ENCODE peak calls at places on chromosomes 11 and 22, in eight cellular contexts. X is heart right ventricle, M is cardiac fibroblast, D is AG09309, L is A549, W is ovary, A is NB4, R is bronchial epithelial cell. F is an unnamed sample.

GRCh38 chr11:72718101-72718501 is 34.1 kb downstream of the ARAP1 start:
- DNase-seq in W (no peak), R (no peak), A (no peak), L (no peak), D (no peak), M (no peak), X (no peak), F (no peak)

GRCh38 chr11:94028436-94028835 is 7.3 kb downstream of the HEPHL1 start:
- DNase-seq in W (no peak), D (peak; percentile 52), A (no peak), L (no peak), X (no peak), M (peak; percentile 82), R (peak; percentile 98), F (peak; percentile 12)

GRCh38 chr22:20822240-20822639 is 36.4 kb downstream of the PI4KA start:
- DNase-seq in D (no peak), W (no peak), A (no peak), L (no peak), M (no peak), R (no peak), X (no peak), F (no peak)

GRCh38 chr22:22533863-22534262 is 13.8 kb upstream of the ZNF280A start:
- DNase-seq in D (no peak), L (no peak), R (no peak), M (no peak), X (no peak), A (no peak), W (no peak), F (no peak)

GRCh38 chr22:20424937-20425587 is 12.6 kb downstream of the SCARF2 start:
- DNase-seq in L (no peak), A (no peak), M (no peak), D (no peak), W (no peak), R (no peak), X (peak; percentile 81), F (no peak)

GRCh38 chr22:33049125-33049729 is 9.0 kb downstream of the SYN3 start:
- DNase-seq in L (peak; percentile 31), D (peak; percentile 34), M (peak; percentile 74), W (peak; percentile 75), A (peak; percentile 72), X (peak; percentile 84), R (peak; percentile 51), F (peak; percentile 45)

GRCh38 chr11:68839953-68840641 is 1.6 kb downstream of the CPT1A start:
- DNase-seq in M (peak; percentile 44), D (no peak), L (no peak), X (no peak), R (no peak), W (no peak), A (peak; percentile 84), F (no peak)

GRCh38 chr11:25876456-25876965 is 455.4 kb upstream of the ANO3 start:
- DNase-seq in X (no peak), L (no peak), A (no peak), W (no peak), M (no peak), R (no peak), D (no peak), F (no peak)

GRCh38 chr11:30741039-30741550 is 154.9 kb upstream of the MPPED2 start:
- DNase-seq in W (no peak), L (no peak), X (no peak), D (no peak), R (peak; percentile 33), A (no peak), M (no peak), F (no peak)

GRCh38 chr11:104943561-104943960 is 24.8 kb downstream of the CASP4 start:
- DNase-seq in D (no peak), L (no peak), A (no peak), X (no peak), R (no peak), W (no peak), M (no peak), F (no peak)

GRCh38 chr11:64150481-64151239 is 15.3 kb downstream of the MACROD1 start:
- DNase-seq in R (no peak), M (no peak), D (no peak), L (no peak), W (no peak), A (no peak), X (peak; percentile 52), F (no peak)

GRCh38 chr22:34111210-34111824 is 191.0 kb upstream of the LARGE1 start:
- DNase-seq in X (peak; percentile 9), D (no peak), M (peak; percentile 40), L (peak; percentile 13), A (peak; percentile 43), W (peak; percentile 36), R (peak; percentile 12), F (no peak)

GRCh38 chr11:57778318-57779037 is 16.9 kb downstream of the CTNND1 start:
- DNase-seq in A (peak; percentile 81), X (peak; percentile 96), W (peak; percentile 96), D (peak; percentile 89), L (peak; percentile 88), R (peak; percentile 93), M (peak; percentile 98), F (peak; percentile 100)

GRCh38 chr22:36243996-36244395 is 4.7 kb upstream of the APOL2 start:
- DNase-seq in X (no peak), A (no peak), R (no peak), L (no peak), W (no peak), D (no peak), M (no peak), F (no peak)

GRCh38 chr22:36249160-36249559 is 3.8 kb upstream of the APOL1 start:
- DNase-seq in M (no peak), W (no peak), L (no peak), A (no peak), R (no peak), D (no peak), X (no peak), F (no peak)

GRCh38 chr22:36244522-36245391 is 5.4 kb upstream of the APOL2 start:
- DNase-seq in X (no peak), A (no peak), R (no peak), M (peak; percentile 54), W (no peak), L (no peak), D (peak; percentile 28), F (peak; percentile 81)

GRCh38 chr22:36246718-36247117 is 6.2 kb upstream of the APOL1 start:
- DNase-seq in A (no peak), X (no peak), D (no peak), R (no peak), M (no peak), W (no peak), L (no peak), F (no peak)

GRCh38 chr22:36245805-36246356 is 6.6 kb upstream of the APOL2 start:
- DNase-seq in W (no peak), M (no peak), X (no peak), R (no peak), D (no peak), L (no peak), A (no peak), F (no peak)
- TF ChIP-seq CTCF in W (no peak), M (no peak), X (no peak), R (no peak), D (no peak), L (no peak), A (no peak), F (no peak)

GRCh38 chr22:38081636-38081940 is 2.4 kb downstream of the SLC16A8 start:
- DNase-seq in A (no peak), D (no peak), W (no peak), X (no peak), M (no peak), L (no peak), R (no peak), F (no peak)
- H3K4me3 ChIP-seq in A (no peak overlapping the region), D (no peak overlapping the region), W (no peak overlapping the region), X (peak overlapping the region; percentile 45), M (peak overlapping the region; percentile 10), L (no peak overlapping the region), R (peak overlapping the region; percentile 38), F (no peak overlapping the region)

DNA sequence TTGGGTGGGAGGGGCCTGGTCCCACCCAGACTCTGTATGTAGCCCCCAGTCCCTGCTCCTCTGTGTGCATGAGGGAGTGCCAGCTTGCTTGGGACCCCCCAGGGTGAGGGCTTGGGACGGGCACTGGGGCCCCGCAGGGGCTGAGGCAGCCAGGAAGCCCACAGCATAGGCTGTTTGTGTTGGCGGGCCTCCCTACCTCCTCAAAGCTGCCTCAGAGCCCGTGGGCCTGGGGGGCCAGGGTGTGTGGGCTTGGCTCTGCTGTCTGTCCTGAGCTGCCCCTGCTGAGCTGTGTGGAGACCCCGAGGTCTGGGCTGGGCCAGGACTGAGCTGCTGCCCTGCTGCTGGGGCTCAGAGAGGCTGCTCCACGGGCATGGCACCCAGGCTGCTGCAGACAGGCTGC is 3.2 kb downstream of the TSPAN4 start:
- DNase-seq in M (no peak), D (no peak), A (no peak), R (no peak), W (no peak), X (no peak), L (no peak), F (no peak)
- TF ChIP-seq CTCF in M (no peak), D (no peak), A (no peak), R (no peak), W (no peak), X (no peak), L (no peak), F (no peak)

GRCh38 chr11:124761301-124762021 is 629 bp downstream of the ESAM start:
- DNase-seq in A (no peak), D (no peak), W (no peak), R (no peak), L (no peak), X (peak; percentile 81), M (no peak), F (no peak)
- H3K4me3 ChIP-seq in A (no peak overlapping the region), D (no peak overlapping the region), W (peak overlapping the region; percentile 41), R (no peak overlapping the region), L (peak overlapping the region; percentile 75), X (peak overlapping the region; percentile 88), M (no peak overlapping the region), F (no peak overlapping the region)